ENCODE peak calls at places on chromosomes 5 and 9, in five cellular contexts. One of them, this sample, is unnamed.

GRCh38 chr5:175321927-175322532 is 122.0 kb downstream of the DRD1 start:
- DNase-seq in GM12878: no peak
- DNase-seq in K562: peak
- DNase-seq in HepG2: peak
- DNase-seq in A549: peak
- DNase-seq in this sample: peak

GRCh38 chr9:127953768-127954505 is 16.3 kb upstream of the DPM2 start:
- DNase-seq in GM12878: no peak
- DNase-seq in A549: no peak
- DNase-seq in K562: no peak
- DNase-seq in HepG2: no peak
- DNase-seq in this sample: no peak

GRCh38 chr9:112618385-112619001 is 99.4 kb downstream of the INIP start:
- DNase-seq in HepG2: no peak
- DNase-seq in GM12878: no peak
- DNase-seq in K562: no peak
- DNase-seq in A549: no peak
- DNase-seq in this sample: no peak

GRCh38 chr5:96024683-96025475 is 63.2 kb upstream of the ELL2 start:
- DNase-seq in A549: no peak
- DNase-seq in HepG2: no peak
- DNase-seq in GM12878: no peak
- DNase-seq in K562: no peak
- DNase-seq in this sample: no peak

GRCh38 chr5:109614316-109614715 is 75.4 kb upstream of the MAN2A1 start:
- DNase-seq in K562: no peak
- DNase-seq in GM12878: no peak
- DNase-seq in HepG2: no peak
- DNase-seq in A549: no peak
- DNase-seq in this sample: no peak

GRCh38 chr9:105510024-105510423 is 47.9 kb upstream of the FKTN start:
- DNase-seq in HepG2: no peak
- DNase-seq in A549: no peak
- DNase-seq in GM12878: peak
- DNase-seq in K562: no peak
- DNase-seq in this sample: no peak

GRCh38 chr9:124527781-124528180 is 20.6 kb upstream of the NR5A1 start:
- DNase-seq in HepG2: no peak
- DNase-seq in GM12878: no peak
- DNase-seq in A549: no peak
- DNase-seq in K562: no peak
- DNase-seq in this sample: no peak

GRCh38 chr5:74313896-74314295 is 326.6 kb downstream of the ENC1 start:
- DNase-seq in A549: no peak
- DNase-seq in K562: no peak
- DNase-seq in GM12878: no peak
- DNase-seq in HepG2: no peak
- DNase-seq in this sample: no peak

GRCh38 chr5:179617930-179618329 is 5.5 kb downstream of the HNRNPH1 start:
- DNase-seq in HepG2: no peak
- DNase-seq in K562: no peak
- DNase-seq in GM12878: no peak
- DNase-seq in A549: no peak
- DNase-seq in this sample: no peak

GRCh38 chr5:97499605-97500004 is 316.6 kb upstream of the RIOK2 start:
- DNase-seq in GM12878: no peak
- DNase-seq in K562: no peak
- DNase-seq in A549: no peak
- DNase-seq in HepG2: no peak
- DNase-seq in this sample: no peak

GRCh38 chr9:21995652-21996275 is 1.2 kb downstream of the CDKN2B-AS1 start:
- DNase-seq in K562: no peak
- DNase-seq in A549: no peak
- DNase-seq in GM12878: no peak
- DNase-seq in HepG2: no peak
- DNase-seq in this sample: no peak

GRCh38 chr9:137551656-137552534 is at the start of gene MRPL41:
- DNase-seq in K562: peak
- DNase-seq in GM12878: peak
- DNase-seq in HepG2: peak
- DNase-seq in A549: peak
- DNase-seq in this sample: peak

GRCh38 chr9:132274861-132275260 is 79.9 kb downstream of the SETX start:
- DNase-seq in A549: no peak
- DNase-seq in K562: no peak
- DNase-seq in HepG2: no peak
- DNase-seq in GM12878: no peak
- DNase-seq in this sample: no peak

GRCh38 chr5:135535820-135536801 is at the start of gene NEUROG1:
- DNase-seq in K562: no peak
- DNase-seq in GM12878: no peak
- DNase-seq in HepG2: no peak
- DNase-seq in A549: no peak
- DNase-seq in this sample: no peak

GRCh38 chr5:158979749-158980521 is 119.8 kb downstream of the EBF1 start:
- DNase-seq in K562: no peak
- DNase-seq in HepG2: no peak
- DNase-seq in A549: peak
- DNase-seq in GM12878: no peak
- DNase-seq in this sample: no peak

GRCh38 chr5:7330141-7330712 is 65.7 kb upstream of the ADCY2 start:
- DNase-seq in HepG2: no peak
- DNase-seq in GM12878: no peak
- DNase-seq in K562: no peak
- DNase-seq in A549: no peak
- DNase-seq in this sample: no peak

GRCh38 chr9:133065070-133065388 is 3.2 kb downstream of the CEL start:
- DNase-seq in GM12878: no peak
- DNase-seq in A549: no peak
- DNase-seq in K562: no peak
- DNase-seq in HepG2: no peak
- DNase-seq in this sample: no peak

GRCh38 chr5:92559331-92559730 is 1021.7 kb downstream of the NR2F1-AS1 start:
- DNase-seq in A549: no peak
- DNase-seq in GM12878: no peak
- DNase-seq in K562: no peak
- DNase-seq in HepG2: no peak
- DNase-seq in this sample: no peak

GRCh38 chr5:173858025-173858674 is 30.0 kb upstream of the CPEB4 start:
- DNase-seq in K562: no peak
- DNase-seq in GM12878: no peak
- DNase-seq in A549: no peak
- DNase-seq in HepG2: no peak
- DNase-seq in this sample: no peak

DNA sequence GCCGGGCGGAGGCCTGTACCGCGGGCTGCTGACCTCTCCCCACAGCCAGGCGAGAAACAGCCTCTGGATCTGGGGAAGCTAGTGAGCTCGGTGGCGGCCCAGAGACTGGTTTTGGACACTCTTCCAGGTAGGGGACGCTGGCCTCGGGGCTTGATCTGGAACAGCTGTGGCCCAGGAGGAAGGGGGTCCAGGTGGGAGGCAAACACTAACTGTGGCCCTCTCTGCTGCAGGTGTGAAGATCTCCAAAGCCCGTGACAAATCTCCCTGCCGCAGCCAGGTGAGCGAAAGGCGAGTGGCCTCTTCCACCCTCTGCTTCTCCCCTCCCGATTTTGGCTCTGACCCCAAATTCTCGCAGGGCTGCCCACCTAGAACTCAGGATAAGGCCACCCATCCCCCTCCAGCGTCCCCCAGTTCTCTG is 13.1 kb upstream of the SLC34A1 start:
- DNase-seq in HepG2: no peak
- DNase-seq in K562: no peak
- DNase-seq in GM12878: no peak
- DNase-seq in A549: no peak
- DNase-seq in this sample: no peak
- TF ChIP-seq CTCF in HepG2: no peak
- TF ChIP-seq CTCF in K562: no peak
- TF ChIP-seq CTCF in GM12878: no peak
- TF ChIP-seq CTCF in A549: no peak
- TF ChIP-seq CTCF in this sample: no peak

GRCh38 chr9:15096959-15097358 is 186.7 kb upstream of the FREM1 start:
- DNase-seq in A549: no peak
- DNase-seq in HepG2: no peak
- DNase-seq in GM12878: no peak
- DNase-seq in K562: no peak
- DNase-seq in this sample: no peak
- TF ChIP-seq MYC in A549: no peak
- TF ChIP-seq MYC in HepG2: no peak
- TF ChIP-seq MYC in GM12878: no peak
- TF ChIP-seq MYC in K562: no peak
- TF ChIP-seq MYC in this sample: no peak

DNA sequence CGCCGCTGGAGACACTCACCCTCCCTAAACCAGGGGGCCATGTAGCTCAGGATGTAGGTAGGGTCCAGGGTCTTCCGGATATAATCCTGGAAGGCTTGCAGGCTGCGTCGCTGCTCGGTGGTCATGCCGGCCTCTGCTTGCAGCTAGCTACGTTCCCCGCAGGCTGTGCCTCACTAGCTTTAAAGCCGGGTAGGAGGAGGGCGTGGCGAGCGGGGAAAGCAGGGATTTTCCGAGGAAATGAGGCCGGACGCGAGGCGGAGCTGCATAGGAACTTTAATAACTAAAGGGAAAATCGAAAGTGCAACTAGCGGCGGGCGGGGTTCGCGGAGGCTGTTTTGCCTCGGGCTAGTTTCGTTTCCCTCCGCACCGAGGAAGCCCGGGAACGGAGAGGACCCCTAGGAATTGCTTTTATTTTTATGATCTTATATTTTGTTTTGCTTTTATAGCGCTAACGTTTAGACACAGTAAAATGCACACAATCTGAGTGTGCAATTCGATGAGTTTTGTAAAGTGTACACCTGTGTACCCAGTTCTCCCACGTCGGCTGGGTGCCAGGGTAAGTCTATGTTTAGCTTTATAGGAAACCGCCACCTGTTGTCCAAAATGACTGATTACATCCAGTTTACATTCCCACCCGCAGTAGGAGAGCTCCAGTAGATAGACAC is at the start of gene RIGI:
- DNase-seq in GM12878: peak
- DNase-seq in HepG2: peak
- DNase-seq in A549: peak
- DNase-seq in K562: peak
- DNase-seq in this sample: peak
- TF ChIP-seq POLR2A in GM12878: peak
- TF ChIP-seq POLR2A in HepG2: peak
- TF ChIP-seq POLR2A in A549: peak
- TF ChIP-seq POLR2A in K562: no peak
- TF ChIP-seq POLR2A in this sample: peak

GRCh38 chr9:27534131-27534530 is 4.5 kb upstream of the MOB3B start:
- DNase-seq in A549: no peak
- DNase-seq in GM12878: no peak
- DNase-seq in HepG2: no peak
- DNase-seq in K562: no peak
- DNase-seq in this sample: no peak

GRCh38 chr9:27534658-27535209 is 5.1 kb upstream of the MOB3B start:
- DNase-seq in A549: no peak
- DNase-seq in K562: no peak
- DNase-seq in GM12878: no peak
- DNase-seq in HepG2: no peak
- DNase-seq in this sample: no peak

GRCh38 chr9:27535701-27536118 is 6.1 kb upstream of the MOB3B start:
- DNase-seq in K562: peak
- DNase-seq in HepG2: no peak
- DNase-seq in GM12878: no peak
- DNase-seq in A549: no peak
- DNase-seq in this sample: peak

GRCh38 chr9:27537027-27537435 is 7.4 kb upstream of the MOB3B start:
- DNase-seq in A549: no peak
- DNase-seq in K562: no peak
- DNase-seq in GM12878: no peak
- DNase-seq in HepG2: peak
- DNase-seq in this sample: no peak

GRCh38 chr9:27536168-27536567 is 6.6 kb upstream of the MOB3B start:
- DNase-seq in A549: no peak
- DNase-seq in HepG2: no peak
- DNase-seq in GM12878: no peak
- DNase-seq in K562: no peak
- DNase-seq in this sample: no peak
- TF ChIP-seq CTCF in A549: no peak
- TF ChIP-seq CTCF in HepG2: no peak
- TF ChIP-seq CTCF in GM12878: no peak
- TF ChIP-seq CTCF in K562: no peak
- TF ChIP-seq CTCF in this sample: no peak

DNA sequence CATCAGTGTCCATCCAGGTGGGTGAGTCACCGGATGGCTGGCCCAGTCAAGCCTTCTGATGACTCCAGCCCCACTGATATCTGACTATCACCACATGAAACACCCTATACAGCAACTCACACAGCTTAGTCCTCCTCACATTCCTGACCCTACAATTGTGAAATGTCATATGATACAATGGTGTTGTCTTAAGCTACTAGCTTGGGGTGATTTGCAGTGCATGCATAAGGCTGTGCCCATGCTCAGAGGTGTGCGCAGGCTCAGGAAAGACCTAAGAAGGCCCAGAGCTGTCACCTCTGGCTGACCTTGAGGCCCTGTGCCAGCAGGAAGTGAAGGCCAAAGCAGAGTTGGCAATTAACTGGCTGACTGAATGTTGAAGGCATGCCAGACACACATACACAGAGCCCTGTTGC is 21.5 kb upstream of the SEMA4D start:
- DNase-seq in K562: no peak
- DNase-seq in HepG2: peak
- DNase-seq in A549: no peak
- DNase-seq in GM12878: no peak
- DNase-seq in this sample: no peak
- TF ChIP-seq MYC in K562: no peak
- TF ChIP-seq MYC in HepG2: no peak
- TF ChIP-seq MYC in A549: no peak
- TF ChIP-seq MYC in GM12878: no peak
- TF ChIP-seq MYC in this sample: no peak

This sample was measured in NB4.